ENCODE peak calls at places on chromosomes 4 and X, in six cellular contexts. G is WTC11, T is K562, E is H1, J is HepG2, R is HCT116. B is an unnamed sample.

GRCh38 chrX:130539721-130540321 is 138.0 kb downstream of the RBMX2 start:
- DNase-seq in G (peak), T (peak), E (peak), J (peak), R (peak), B (no peak)

GRCh38 chrX:57900961-57901360 is 9.3 kb downstream of the ZXDA start:
- DNase-seq in G (no peak), T (no peak), E (no peak), J (no peak), R (no peak), B (no peak)

GRCh38 chrX:38052096-38052495 is 45.7 kb downstream of the SYTL5 start:
- DNase-seq in G (no peak), T (no peak), E (no peak), J (no peak), R (peak), B (no peak)

GRCh38 chrX:11704725-11705495 is 39.2 kb upstream of the ARHGAP6 start:
- DNase-seq in G (peak), T (no peak), E (no peak), J (no peak), R (no peak), B (no peak)

GRCh38 chr4:95547708-95548471 is 883 bp downstream of the UNC5C start:
- DNase-seq in G (peak), T (no peak), E (peak), J (no peak), R (no peak), B (no peak)

GRCh38 chr4:80114732-80115265 is 41.8 kb upstream of the ANTXR2 start:
- DNase-seq in G (no peak), T (no peak), E (no peak), J (no peak), R (no peak), B (no peak)

GRCh38 chr4:8861576-8862279 is 9.9 kb downstream of the HMX1 start:
- DNase-seq in G (no peak), T (no peak), E (no peak), J (no peak), R (no peak), B (no peak)

GRCh38 chr4:144582105-144582850 is 63.7 kb upstream of the HHIP start:
- DNase-seq in G (no peak), T (no peak), E (no peak), J (no peak), R (no peak), B (no peak)

GRCh38 chr4:176885224-176885623 is 92.5 kb upstream of the VEGFC start:
- DNase-seq in G (no peak), T (no peak), E (no peak), J (no peak), R (no peak), B (no peak)

GRCh38 chr4:147717878-147718277 is 14.0 kb upstream of the ARHGAP10 start:
- DNase-seq in G (no peak), T (no peak), E (no peak), J (no peak), R (no peak), B (no peak)

GRCh38 chr4:54268151-54268550 is 39.1 kb downstream of the PDGFRA start:
- DNase-seq in G (no peak), T (no peak), E (no peak), J (no peak), R (no peak), B (no peak)

GRCh38 chrX:41722220-41722619 is 1.8 kb upstream of the GPR82 start:
- DNase-seq in G (no peak), T (no peak), E (no peak), J (no peak), R (no peak), B (no peak)

GRCh38 chr4:113566015-113566795 is 195.3 kb downstream of the CAMK2D start:
- DNase-seq in G (no peak), T (no peak), E (no peak), J (no peak), R (no peak), B (no peak)

GRCh38 chr4:181674315-181674714 is 568.9 kb upstream of the TENM3 start:
- DNase-seq in G (no peak), T (no peak), E (no peak), J (no peak), R (no peak), B (no peak)

GRCh38 chr4:183987987-183988392 is 82.9 kb downstream of the STOX2 start:
- DNase-seq in G (no peak), T (peak), E (no peak), J (peak), R (peak), B (no peak)

GRCh38 chrX:84611843-84612636 is 109.8 kb upstream of the HDX start:
- DNase-seq in G (no peak), T (no peak), E (no peak), J (no peak), R (no peak), B (no peak)

GRCh38 chr4:165563851-165564250 is 185.0 kb downstream of the CPE start:
- DNase-seq in G (no peak), T (no peak), E (no peak), J (no peak), R (peak), B (no peak)

GRCh38 chr4:15402146-15402545 is 25.7 kb upstream of the C1QTNF7 start:
- DNase-seq in G (no peak), T (no peak), E (no peak), J (no peak), R (no peak), B (no peak)

GRCh38 chr4:184446132-184446531 is 28.2 kb downstream of the IRF2 start:
- DNase-seq in G (no peak), T (no peak), E (no peak), J (no peak), R (no peak), B (no peak)

GRCh38 chrX:107826286-107827136 is 845 bp downstream of the MID2 start:
- DNase-seq in G (peak), T (no peak), E (no peak), J (no peak), R (no peak), B (no peak)

GRCh38 chr4:113952452-113953029 is 26.9 kb downstream of the ARSJ start:
- DNase-seq in G (peak), T (peak), E (peak), J (peak), R (peak), B (peak)

GRCh38 chr4:74206088-74206826 is 48.3 kb downstream of the MTHFD2L start:
- DNase-seq in G (no peak), T (peak), E (no peak), J (no peak), R (no peak), B (peak)

GRCh38 chr4:61923179-61923578 is 723.1 kb downstream of the ADGRL3 start:
- DNase-seq in G (no peak), T (no peak), E (no peak), J (no peak), R (no peak), B (no peak)

GRCh38 chrX:55907968-55908607 is 190.5 kb downstream of the RRAGB start:
- DNase-seq in G (peak), T (peak), E (peak), J (no peak), R (peak), B (no peak)

GRCh38 chr4:1576961-1577814 is 106.9 kb downstream of the FAM53A start:
- DNase-seq in G (no peak), T (no peak), E (no peak), J (no peak), R (no peak), B (no peak)

GRCh38 chr4:30996841-30997240 is 276.7 kb downstream of the PCDH7 start:
- DNase-seq in G (no peak), T (no peak), E (no peak), J (no peak), R (no peak), B (no peak)

GRCh38 chrX:102979536-102979935 is 42.5 kb downstream of the RAB40AL start:
- DNase-seq in G (no peak), T (no peak), E (no peak), J (no peak), R (no peak), B (no peak)

GRCh38 chrX:102976290-102976689 is 39.2 kb downstream of the RAB40AL start:
- DNase-seq in G (no peak), T (no peak), E (no peak), J (no peak), R (no peak), B (no peak)

GRCh38 chrX:102978594-102978993 is 41.5 kb downstream of the RAB40AL start:
- DNase-seq in G (no peak), T (peak), E (no peak), J (no peak), R (no peak), B (no peak)

GRCh38 chrX:102975016-102975415 is 37.9 kb downstream of the RAB40AL start:
- DNase-seq in G (no peak), T (no peak), E (no peak), J (no peak), R (no peak), B (no peak)

DNA sequence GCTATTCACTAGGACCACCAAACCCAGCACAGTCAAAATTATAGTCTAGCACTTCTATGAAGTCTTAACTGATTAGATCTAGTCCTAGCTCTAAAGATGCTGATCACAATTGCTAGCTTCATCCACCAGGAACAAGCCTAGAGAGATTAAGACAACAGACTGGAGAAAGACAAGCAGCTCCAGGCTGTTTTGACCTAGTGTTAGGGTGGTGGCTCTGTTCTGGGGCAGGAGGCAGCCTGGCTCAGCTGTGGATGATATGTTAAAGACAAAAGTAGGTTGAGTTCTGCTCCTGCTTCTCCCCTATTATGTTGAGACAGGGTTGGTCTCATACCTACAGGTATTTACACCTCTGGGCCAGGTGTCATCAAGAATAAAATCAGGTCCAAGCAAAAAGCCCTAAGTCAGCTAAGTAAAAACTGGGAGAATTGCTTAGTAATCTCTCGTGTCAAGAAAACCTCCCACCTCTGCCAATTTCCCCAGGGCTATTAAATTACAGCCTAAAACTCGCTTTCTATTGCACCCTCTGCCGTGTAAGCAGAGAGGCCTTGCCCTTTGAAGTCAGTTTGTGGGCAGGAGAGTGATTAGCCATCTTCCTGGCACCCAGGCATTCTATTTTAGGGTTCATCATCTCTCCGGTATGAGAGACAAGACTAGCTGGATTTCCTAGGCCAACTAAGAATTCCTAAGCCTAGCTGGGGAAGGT is 39.9 kb downstream of the RAB40AL start:
- DNase-seq in G (no peak), T (no peak), E (no peak), J (no peak), R (peak), B (no peak)
- TF ChIP-seq ATF3 in G (no peak), T (no peak), E (no peak), J (no peak), R (no peak), B (no peak)

DNA sequence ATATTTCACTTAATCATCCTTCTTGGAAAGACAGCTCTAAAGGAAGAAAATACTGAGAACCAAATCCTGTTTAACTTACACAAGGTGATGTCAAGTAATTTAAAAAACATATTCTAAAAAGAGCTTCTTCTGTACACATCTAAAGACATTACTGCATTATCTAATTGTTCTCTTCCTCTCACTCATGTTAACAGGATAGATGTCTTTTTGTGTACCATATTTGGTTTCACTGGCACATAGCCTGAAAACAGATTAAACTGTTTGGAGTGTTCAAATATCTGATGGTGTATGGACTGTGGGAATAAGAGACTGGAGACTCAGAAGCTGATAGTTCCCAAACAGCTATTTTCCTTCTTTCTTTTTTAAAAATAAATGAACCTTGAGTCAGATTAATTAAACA is 213.3 kb upstream of the MAB21L2 start:
- DNase-seq in G (no peak), T (no peak), E (no peak), J (no peak), R (no peak), B (no peak)
- TF ChIP-seq ATF3 in G (no peak), T (no peak), E (no peak), J (no peak), R (no peak), B (no peak)

GRCh38 chr4:140256335-140256734 is 102.4 kb upstream of the MAML3 start:
- DNase-seq in G (no peak), T (no peak), E (no peak), J (peak), R (no peak), B (no peak)

GRCh38 chr4:140255919-140256318 is 101.9 kb upstream of the MAML3 start:
- DNase-seq in G (no peak), T (no peak), E (no peak), J (no peak), R (no peak), B (no peak)

GRCh38 chr4:140257461-140258305 is 103.7 kb upstream of the MAML3 start:
- DNase-seq in G (no peak), T (no peak), E (no peak), J (no peak), R (no peak), B (no peak)

GRCh38 chr4:140256941-140257340 is 103.0 kb upstream of the MAML3 start:
- DNase-seq in G (no peak), T (no peak), E (no peak), J (peak), R (no peak), B (no peak)

DNA sequence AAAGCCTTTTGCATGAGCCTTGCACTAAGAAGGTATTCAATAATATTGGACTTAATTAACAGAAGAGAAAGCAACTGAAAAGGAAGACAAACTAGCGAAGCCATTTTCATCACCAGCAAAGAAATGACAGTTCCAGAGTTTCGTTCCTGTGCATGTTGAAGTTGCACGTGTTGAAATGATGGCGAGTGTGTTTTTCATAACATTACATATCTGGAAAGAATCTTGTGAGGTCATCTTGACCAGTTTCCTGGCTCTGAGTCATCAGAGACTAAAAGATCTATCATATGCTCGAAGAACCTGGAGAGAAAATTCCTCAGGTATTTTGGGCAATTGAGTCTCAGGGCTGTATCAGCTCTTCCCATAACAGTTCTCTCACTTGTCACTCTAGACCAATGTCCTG is 106.2 kb upstream of the MAML3 start:
- DNase-seq in G (no peak), T (no peak), E (no peak), J (no peak), R (peak), B (no peak)
- TF ChIP-seq ATF3 in G (no peak), T (no peak), E (no peak), J (no peak), R (peak), B (no peak)

GRCh38 chr4:86247906-86248305 is 111.9 kb downstream of the MAPK10 start:
- DNase-seq in G (no peak), T (no peak), E (no peak), J (no peak), R (no peak), B (no peak)
- TF ChIP-seq ATF3 in G (no peak), T (no peak), E (no peak), J (no peak), R (no peak), B (no peak)

B was measured in GM12878.